ENCODE peak calls at places on chromosomes 6 and 20, in seven cellular contexts. One of them, this sample, is unnamed.

GRCh38 chr20:63505281-63505680 is 6.4 kb upstream of the EEF1A2 start:
- DNase-seq in CD8-positive, alpha-beta T cell: no peak
- DNase-seq in CD4-positive, alpha-beta memory T cell: no peak
- DNase-seq in heart left ventricle: no peak
- DNase-seq in left ventricle myocardium inferior: no peak
- DNase-seq in left lung: no peak
- DNase-seq in dorsolateral prefrontal cortex: no peak
- DNase-seq in this sample: no peak

GRCh38 chr6:168128631-168129291 is 49.7 kb upstream of the FRMD1 start:
- DNase-seq in CD8-positive, alpha-beta T cell: no peak
- DNase-seq in CD4-positive, alpha-beta memory T cell: no peak
- DNase-seq in heart left ventricle: no peak
- DNase-seq in left ventricle myocardium inferior: no peak
- DNase-seq in left lung: peak; percentile 77
- DNase-seq in dorsolateral prefrontal cortex: no peak
- DNase-seq in this sample: no peak

GRCh38 chr20:25496968-25497401 is 88.3 kb downstream of the NINL start:
- DNase-seq in CD8-positive, alpha-beta T cell: no peak
- DNase-seq in CD4-positive, alpha-beta memory T cell: no peak
- DNase-seq in heart left ventricle: no peak
- DNase-seq in left ventricle myocardium inferior: no peak
- DNase-seq in left lung: peak; percentile 39
- DNase-seq in dorsolateral prefrontal cortex: no peak
- DNase-seq in this sample: no peak

GRCh38 chr20:47357296-47358051 is 975 bp upstream of the ZMYND8 start:
- DNase-seq in CD8-positive, alpha-beta T cell: peak; percentile 71
- DNase-seq in CD4-positive, alpha-beta memory T cell: peak; percentile 74
- DNase-seq in heart left ventricle: peak; percentile 74
- DNase-seq in left ventricle myocardium inferior: peak; percentile 78
- DNase-seq in left lung: peak; percentile 94
- DNase-seq in dorsolateral prefrontal cortex: peak; percentile 89
- DNase-seq in this sample: peak; percentile 36

GRCh38 chr6:2947424-2947823 is 23.9 kb downstream of the SERPINB6 start:
- DNase-seq in CD8-positive, alpha-beta T cell: no peak
- DNase-seq in CD4-positive, alpha-beta memory T cell: no peak
- DNase-seq in heart left ventricle: no peak
- DNase-seq in left ventricle myocardium inferior: no peak
- DNase-seq in left lung: no peak
- DNase-seq in dorsolateral prefrontal cortex: no peak
- DNase-seq in this sample: no peak

GRCh38 chr6:81265106-81265505 is 487.4 kb downstream of the TENT5A start:
- DNase-seq in CD8-positive, alpha-beta T cell: no peak
- DNase-seq in CD4-positive, alpha-beta memory T cell: no peak
- DNase-seq in heart left ventricle: no peak
- DNase-seq in left ventricle myocardium inferior: no peak
- DNase-seq in left lung: peak; percentile 17
- DNase-seq in dorsolateral prefrontal cortex: no peak
- DNase-seq in this sample: no peak

GRCh38 chr6:146289816-146290588 is 253.6 kb upstream of the RAB32 start:
- DNase-seq in CD8-positive, alpha-beta T cell: no peak
- DNase-seq in CD4-positive, alpha-beta memory T cell: no peak
- DNase-seq in heart left ventricle: peak; percentile 10
- DNase-seq in left ventricle myocardium inferior: no peak
- DNase-seq in left lung: no peak
- DNase-seq in dorsolateral prefrontal cortex: no peak
- DNase-seq in this sample: no peak

GRCh38 chr20:16609066-16609465 is 35.8 kb upstream of the KIF16B start:
- DNase-seq in CD8-positive, alpha-beta T cell: no peak
- DNase-seq in CD4-positive, alpha-beta memory T cell: no peak
- DNase-seq in heart left ventricle: no peak
- DNase-seq in left ventricle myocardium inferior: no peak
- DNase-seq in left lung: no peak
- DNase-seq in dorsolateral prefrontal cortex: no peak
- DNase-seq in this sample: no peak

GRCh38 chr6:54846243-54846856 is at the start of gene FAM83B:
- DNase-seq in CD8-positive, alpha-beta T cell: no peak
- DNase-seq in CD4-positive, alpha-beta memory T cell: no peak
- DNase-seq in heart left ventricle: peak; percentile 5
- DNase-seq in left ventricle myocardium inferior: no peak
- DNase-seq in left lung: peak; percentile 83
- DNase-seq in dorsolateral prefrontal cortex: no peak
- DNase-seq in this sample: no peak

GRCh38 chr6:18795726-18796125 is 408.6 kb downstream of the RNF144B start:
- DNase-seq in CD8-positive, alpha-beta T cell: no peak
- DNase-seq in CD4-positive, alpha-beta memory T cell: no peak
- DNase-seq in heart left ventricle: no peak
- DNase-seq in left ventricle myocardium inferior: no peak
- DNase-seq in left lung: no peak
- DNase-seq in dorsolateral prefrontal cortex: no peak
- DNase-seq in this sample: no peak

GRCh38 chr20:22499475-22500174 is 84.7 kb downstream of the FOXA2 start:
- DNase-seq in CD8-positive, alpha-beta T cell: no peak
- DNase-seq in CD4-positive, alpha-beta memory T cell: no peak
- DNase-seq in heart left ventricle: no peak
- DNase-seq in left ventricle myocardium inferior: no peak
- DNase-seq in left lung: no peak
- DNase-seq in dorsolateral prefrontal cortex: no peak
- DNase-seq in this sample: no peak

GRCh38 chr6:129710722-129711631 is 1.0 kb upstream of the ARHGAP18 start:
- DNase-seq in CD8-positive, alpha-beta T cell: no peak
- DNase-seq in CD4-positive, alpha-beta memory T cell: no peak
- DNase-seq in heart left ventricle: no peak
- DNase-seq in left ventricle myocardium inferior: no peak
- DNase-seq in left lung: no peak
- DNase-seq in dorsolateral prefrontal cortex: no peak
- DNase-seq in this sample: no peak

GRCh38 chr20:34017610-34018009 is 23.9 kb downstream of the RALY start:
- DNase-seq in CD8-positive, alpha-beta T cell: no peak
- DNase-seq in CD4-positive, alpha-beta memory T cell: no peak
- DNase-seq in heart left ventricle: no peak
- DNase-seq in left ventricle myocardium inferior: no peak
- DNase-seq in left lung: no peak
- DNase-seq in dorsolateral prefrontal cortex: no peak
- DNase-seq in this sample: no peak

GRCh38 chr20:417801-418342 is 9.8 kb downstream of the RBCK1 start:
- DNase-seq in CD8-positive, alpha-beta T cell: no peak
- DNase-seq in CD4-positive, alpha-beta memory T cell: no peak
- DNase-seq in heart left ventricle: no peak
- DNase-seq in left ventricle myocardium inferior: no peak
- DNase-seq in left lung: no peak
- DNase-seq in dorsolateral prefrontal cortex: no peak
- DNase-seq in this sample: no peak

GRCh38 chr6:63543001-63543400 is 29.3 kb upstream of the LOC128125822 start:
- DNase-seq in CD8-positive, alpha-beta T cell: no peak
- DNase-seq in CD4-positive, alpha-beta memory T cell: no peak
- DNase-seq in heart left ventricle: no peak
- DNase-seq in left ventricle myocardium inferior: no peak
- DNase-seq in left lung: no peak
- DNase-seq in dorsolateral prefrontal cortex: no peak
- DNase-seq in this sample: no peak

GRCh38 chr6:36851149-36851614 is 11.9 kb upstream of the CPNE5 start:
- DNase-seq in CD8-positive, alpha-beta T cell: no peak
- DNase-seq in CD4-positive, alpha-beta memory T cell: peak; percentile 45
- DNase-seq in heart left ventricle: peak; percentile 69
- DNase-seq in left ventricle myocardium inferior: no peak
- DNase-seq in left lung: no peak
- DNase-seq in dorsolateral prefrontal cortex: peak; percentile 50
- DNase-seq in this sample: peak; percentile 83

GRCh38 chr6:44117397-44118128 is 9.7 kb downstream of the MRPL14 start:
- DNase-seq in CD8-positive, alpha-beta T cell: no peak
- DNase-seq in CD4-positive, alpha-beta memory T cell: no peak
- DNase-seq in heart left ventricle: no peak
- DNase-seq in left ventricle myocardium inferior: no peak
- DNase-seq in left lung: no peak
- DNase-seq in dorsolateral prefrontal cortex: no peak
- DNase-seq in this sample: no peak
- H3K27ac ChIP-seq in CD8-positive, alpha-beta T cell: no peak overlapping the region
- H3K27ac ChIP-seq in CD4-positive, alpha-beta memory T cell: no peak overlapping the region
- H3K27ac ChIP-seq in heart left ventricle: no peak overlapping the region
- H3K27ac ChIP-seq in left ventricle myocardium inferior: no peak overlapping the region
- H3K27ac ChIP-seq in left lung: peak overlapping the region; percentile 55
- H3K27ac ChIP-seq in dorsolateral prefrontal cortex: no peak overlapping the region
- H3K27ac ChIP-seq in this sample: no peak overlapping the region

GRCh38 chr6:151494235-151494950 is 576 bp downstream of the CCDC170 start:
- DNase-seq in CD8-positive, alpha-beta T cell: no peak
- DNase-seq in CD4-positive, alpha-beta memory T cell: peak; percentile 2
- DNase-seq in heart left ventricle: peak; percentile 23
- DNase-seq in left ventricle myocardium inferior: peak; percentile 45
- DNase-seq in left lung: peak; percentile 85
- DNase-seq in dorsolateral prefrontal cortex: peak; percentile 48
- DNase-seq in this sample: peak; percentile 2
- H3K27ac ChIP-seq in CD8-positive, alpha-beta T cell: no peak overlapping the region
- H3K27ac ChIP-seq in CD4-positive, alpha-beta memory T cell: no peak overlapping the region
- H3K27ac ChIP-seq in heart left ventricle: peak overlapping the region; percentile 37
- H3K27ac ChIP-seq in left ventricle myocardium inferior: peak overlapping the region; percentile 63
- H3K27ac ChIP-seq in left lung: peak overlapping the region; percentile 82
- H3K27ac ChIP-seq in dorsolateral prefrontal cortex: peak overlapping the region; percentile 44
- H3K27ac ChIP-seq in this sample: peak overlapping the region; percentile 26

GRCh38 chr6:33072508-33073100 is 845 bp downstream of the HLA-DPA1 start:
- DNase-seq in CD8-positive, alpha-beta T cell: no peak
- DNase-seq in CD4-positive, alpha-beta memory T cell: no peak
- DNase-seq in heart left ventricle: no peak
- DNase-seq in left ventricle myocardium inferior: no peak
- DNase-seq in left lung: no peak
- DNase-seq in dorsolateral prefrontal cortex: no peak
- DNase-seq in this sample: no peak
- H3K27ac ChIP-seq in CD8-positive, alpha-beta T cell: peak overlapping the region; percentile 34
- H3K27ac ChIP-seq in CD4-positive, alpha-beta memory T cell: peak overlapping the region; percentile 67
- H3K27ac ChIP-seq in heart left ventricle: peak overlapping the region; percentile 47
- H3K27ac ChIP-seq in left ventricle myocardium inferior: peak overlapping the region; percentile 68
- H3K27ac ChIP-seq in left lung: peak overlapping the region; percentile 26
- H3K27ac ChIP-seq in dorsolateral prefrontal cortex: no peak overlapping the region
- H3K27ac ChIP-seq in this sample: no peak overlapping the region

DNA sequence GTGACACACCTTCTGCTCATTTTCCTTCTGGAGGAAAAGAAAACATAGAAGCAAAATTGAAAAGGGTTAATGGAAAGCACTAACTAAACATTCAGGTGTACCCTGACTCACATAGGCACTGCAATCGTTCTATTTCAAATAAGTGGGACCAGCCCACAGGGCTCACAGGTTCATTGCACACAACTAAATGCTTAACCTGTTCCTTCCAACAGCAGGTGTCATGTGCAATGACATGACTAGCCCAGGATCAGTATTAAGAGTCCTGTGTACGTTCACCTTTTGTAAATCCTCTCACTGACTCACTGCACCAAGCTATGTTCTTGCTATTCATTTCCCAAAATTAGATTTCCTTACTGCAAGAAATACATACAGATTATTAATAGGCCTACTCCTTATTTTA is 151.3 kb downstream of the GMPR start:
- DNase-seq in CD8-positive, alpha-beta T cell: no peak
- DNase-seq in CD4-positive, alpha-beta memory T cell: no peak
- DNase-seq in heart left ventricle: no peak
- DNase-seq in left ventricle myocardium inferior: no peak
- DNase-seq in left lung: no peak
- DNase-seq in dorsolateral prefrontal cortex: no peak
- DNase-seq in this sample: no peak
- H3K27ac ChIP-seq in CD8-positive, alpha-beta T cell: no peak overlapping the region
- H3K27ac ChIP-seq in CD4-positive, alpha-beta memory T cell: no peak overlapping the region
- H3K27ac ChIP-seq in heart left ventricle: no peak overlapping the region
- H3K27ac ChIP-seq in left ventricle myocardium inferior: no peak overlapping the region
- H3K27ac ChIP-seq in left lung: no peak overlapping the region
- H3K27ac ChIP-seq in dorsolateral prefrontal cortex: no peak overlapping the region
- H3K27ac ChIP-seq in this sample: no peak overlapping the region

DNA sequence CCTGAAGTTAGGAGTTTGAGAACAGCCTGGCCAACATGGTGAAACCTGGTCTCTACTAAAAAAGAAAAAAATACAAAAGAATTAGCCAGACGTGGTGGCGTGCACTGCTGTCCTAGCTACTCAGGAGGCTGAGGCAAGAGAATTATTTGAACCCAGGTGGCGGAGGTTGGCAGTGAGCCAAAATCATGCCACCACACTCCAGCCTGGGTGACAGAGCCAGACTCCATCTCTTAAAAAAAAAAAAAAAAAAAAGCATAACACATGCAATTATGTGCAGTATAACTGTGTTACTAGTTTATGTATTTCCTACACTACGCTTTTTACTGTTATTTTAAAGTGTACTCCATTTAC is 31.9 kb upstream of the FAM135A start:
- DNase-seq in CD8-positive, alpha-beta T cell: no peak
- DNase-seq in CD4-positive, alpha-beta memory T cell: no peak
- DNase-seq in heart left ventricle: no peak
- DNase-seq in left ventricle myocardium inferior: no peak
- DNase-seq in left lung: no peak
- DNase-seq in dorsolateral prefrontal cortex: no peak
- DNase-seq in this sample: no peak
- H3K27ac ChIP-seq in CD8-positive, alpha-beta T cell: no peak overlapping the region
- H3K27ac ChIP-seq in CD4-positive, alpha-beta memory T cell: no peak overlapping the region
- H3K27ac ChIP-seq in heart left ventricle: no peak overlapping the region
- H3K27ac ChIP-seq in left ventricle myocardium inferior: no peak overlapping the region
- H3K27ac ChIP-seq in left lung: no peak overlapping the region
- H3K27ac ChIP-seq in dorsolateral prefrontal cortex: no peak overlapping the region
- H3K27ac ChIP-seq in this sample: no peak overlapping the region

DNA sequence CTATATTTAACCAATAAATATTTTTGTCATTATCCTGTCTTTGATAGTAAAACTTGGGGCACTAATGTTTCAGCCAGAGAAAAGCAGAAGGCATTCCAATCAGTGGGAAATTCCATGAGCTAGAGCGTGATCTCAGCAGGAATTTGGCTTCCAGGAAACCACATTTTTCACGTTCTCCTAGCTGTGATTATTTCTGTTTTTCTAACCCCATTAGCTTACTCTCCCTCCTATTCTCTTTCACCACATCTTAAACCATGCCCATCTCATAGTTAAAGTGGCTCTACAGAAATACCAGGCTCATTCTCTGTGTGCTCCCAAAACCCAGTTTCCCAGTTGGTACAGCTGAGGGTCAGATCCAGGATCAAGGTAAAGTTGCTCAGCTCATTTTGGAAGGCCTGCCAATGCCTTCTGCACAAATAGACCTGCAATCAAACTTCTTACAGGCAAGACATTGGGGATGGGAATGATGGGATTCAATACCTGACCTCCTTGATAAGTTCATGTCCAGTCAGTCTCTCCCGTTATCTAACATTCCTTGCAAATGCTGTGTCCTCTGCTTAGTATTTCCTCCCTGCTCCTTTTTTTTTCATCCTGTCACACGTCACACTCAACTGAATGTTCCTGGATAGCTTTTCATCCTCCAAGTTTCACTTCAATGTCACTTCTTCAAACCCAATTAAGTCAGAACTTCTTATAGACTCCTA is 33.1 kb upstream of the TMEM30A start:
- DNase-seq in CD8-positive, alpha-beta T cell: no peak
- DNase-seq in CD4-positive, alpha-beta memory T cell: no peak
- DNase-seq in heart left ventricle: no peak
- DNase-seq in left ventricle myocardium inferior: no peak
- DNase-seq in left lung: no peak
- DNase-seq in dorsolateral prefrontal cortex: no peak
- DNase-seq in this sample: no peak
- H3K27ac ChIP-seq in CD8-positive, alpha-beta T cell: no peak overlapping the region
- H3K27ac ChIP-seq in CD4-positive, alpha-beta memory T cell: no peak overlapping the region
- H3K27ac ChIP-seq in heart left ventricle: peak overlapping the region; percentile 35
- H3K27ac ChIP-seq in left ventricle myocardium inferior: peak overlapping the region; percentile 65
- H3K27ac ChIP-seq in left lung: no peak overlapping the region
- H3K27ac ChIP-seq in dorsolateral prefrontal cortex: no peak overlapping the region
- H3K27ac ChIP-seq in this sample: no peak overlapping the region

GRCh38 chr20:5180421-5180820 is 53.6 kb downstream of the CDS2 start:
- DNase-seq in CD8-positive, alpha-beta T cell: no peak
- DNase-seq in CD4-positive, alpha-beta memory T cell: no peak
- DNase-seq in heart left ventricle: no peak
- DNase-seq in left ventricle myocardium inferior: no peak
- DNase-seq in left lung: no peak
- DNase-seq in dorsolateral prefrontal cortex: no peak
- DNase-seq in this sample: no peak
- H3K27ac ChIP-seq in CD8-positive, alpha-beta T cell: no peak overlapping the region
- H3K27ac ChIP-seq in CD4-positive, alpha-beta memory T cell: no peak overlapping the region
- H3K27ac ChIP-seq in heart left ventricle: peak overlapping the region; percentile 35
- H3K27ac ChIP-seq in left ventricle myocardium inferior: peak overlapping the region; percentile 79
- H3K27ac ChIP-seq in left lung: no peak overlapping the region
- H3K27ac ChIP-seq in dorsolateral prefrontal cortex: no peak overlapping the region
- H3K27ac ChIP-seq in this sample: no peak overlapping the region